ENCODE peak calls at places on chromosomes 1 and 21, in six cellular contexts. P is H1, N is mesendoderm, O is IMR-90, D is neuronal stem cell, R is mesenchymal stem cell. Z is an unnamed sample.

GRCh38 chr1:188514917-188515316 is 1686.2 kb downstream of the PLA2G4A start:
- DNase-seq in P (no peak), N (no peak), O (no peak), D (no peak), R (no peak), Z (no peak)

GRCh38 chr1:14745321-14745720 is 146.8 kb downstream of the KAZN start:
- DNase-seq in P (no peak), N (no peak), O (no peak), D (no peak), R (no peak), Z (no peak)

GRCh38 chr1:180042994-180043622 is 88.5 kb downstream of the CEP350 start:
- DNase-seq in P (no peak), N (peak), O (peak), D (no peak), R (peak), Z (no peak)

GRCh38 chr1:30524840-30525617 is 198.4 kb downstream of the MATN1 start:
- DNase-seq in P (peak), N (no peak), O (no peak), D (no peak), R (no peak), Z (no peak)

GRCh38 chr1:185837711-185838110 is 103.5 kb downstream of the HMCN1 start:
- DNase-seq in P (no peak), N (peak), O (peak), D (no peak), R (no peak), Z (no peak)

GRCh38 chr1:204837440-204838084 is 33.1 kb upstream of the NFASC start:
- DNase-seq in P (peak), N (peak), O (peak), D (peak), R (peak), Z (peak)

GRCh38 chr1:37239225-37239740 is 205.0 kb upstream of the GRIK3 start:
- DNase-seq in P (no peak), N (no peak), O (no peak), D (no peak), R (no peak), Z (no peak)

GRCh38 chr1:79004916-79005315 is 1.6 kb downstream of the ADGRL4 start:
- DNase-seq in P (no peak), N (no peak), O (no peak), D (no peak), R (peak), Z (no peak)

GRCh38 chr1:158180741-158181576 is at the start of gene CD1D:
- DNase-seq in P (peak), N (peak), O (no peak), D (peak), R (peak), Z (peak)

GRCh38 chr1:94111879-94112278 is 9.1 kb downstream of the ABCA4 start:
- DNase-seq in P (no peak), N (no peak), O (no peak), D (no peak), R (no peak), Z (no peak)

GRCh38 chr1:6638226-6638625 is 13.6 kb downstream of the THAP3 start:
- DNase-seq in P (no peak), N (no peak), O (peak), D (no peak), R (no peak), Z (no peak)

GRCh38 chr1:61193808-61194207 is 111.4 kb downstream of the NFIA start:
- DNase-seq in P (no peak), N (no peak), O (no peak), D (no peak), R (no peak), Z (no peak)

GRCh38 chr1:108692724-108693655 is 880 bp downstream of the PRPF38B start:
- DNase-seq in P (peak), N (peak), O (peak), D (no peak), R (peak), Z (no peak)

GRCh38 chr1:69702085-69702484 is 134.4 kb downstream of the LRRC7 start:
- DNase-seq in P (no peak), N (no peak), O (no peak), D (no peak), R (no peak), Z (no peak)

GRCh38 chr1:220089650-220090556 is at the start of gene BPNT1:
- DNase-seq in P (peak), N (peak), O (peak), D (peak), R (peak), Z (peak)

GRCh38 chr1:116882866-116883265 is 26.9 kb upstream of the PTGFRN start:
- DNase-seq in P (no peak), N (no peak), O (no peak), D (no peak), R (no peak), Z (no peak)

GRCh38 chr21:38359835-38360234 is 103.0 kb downstream of the KCNJ15 start:
- DNase-seq in P (no peak), N (no peak), O (no peak), D (no peak), R (no peak), Z (no peak)

GRCh38 chr21:17438642-17439041 is 74.2 kb upstream of the CXADR start:
- DNase-seq in P (peak), N (peak), O (no peak), D (peak), R (no peak), Z (peak)

GRCh38 chr1:204446413-204447111 is 34.9 kb upstream of the PPP1R15B start:
- DNase-seq in P (peak), N (peak), O (peak), D (peak), R (peak), Z (peak)

GRCh38 chr1:76037314-76037713 is 37.2 kb upstream of the ST6GALNAC3 start:
- DNase-seq in P (no peak), N (no peak), O (no peak), D (no peak), R (no peak), Z (no peak)

GRCh38 chr1:222582099-222582774 is 7.5 kb downstream of the TAF1A start:
- DNase-seq in P (no peak), N (peak), O (peak), D (no peak), R (no peak), Z (no peak)

GRCh38 chr1:207393610-207394009 is 60.5 kb upstream of the CR2 start:
- DNase-seq in P (no peak), N (no peak), O (peak), D (no peak), R (peak), Z (no peak)

GRCh38 chr1:114234408-114235119 is 80.9 kb upstream of the SYT6 start:
- DNase-seq in P (no peak), N (no peak), O (no peak), D (no peak), R (no peak), Z (peak)

GRCh38 chr1:12314328-12314903 is 84.6 kb downstream of the VPS13D start:
- DNase-seq in P (no peak), N (no peak), O (peak), D (no peak), R (peak), Z (no peak)

GRCh38 chr1:217091601-217092000 is 368.4 kb upstream of the ESRRG start:
- DNase-seq in P (no peak), N (no peak), O (no peak), D (no peak), R (no peak), Z (no peak)

GRCh38 chr1:204384636-204385354 is 25.1 kb upstream of the PLEKHA6 start:
- DNase-seq in P (peak), N (no peak), O (peak), D (no peak), R (no peak), Z (no peak)

GRCh38 chr1:39076799-39077148 is 50.6 kb downstream of the NDUFS5 start:
- DNase-seq in P (no peak), N (no peak), O (no peak), D (no peak), R (no peak), Z (no peak)

GRCh38 chr1:89566761-89567174 is 42.1 kb downstream of the LRRC8B start:
- DNase-seq in P (no peak), N (peak), O (peak), D (peak), R (peak), Z (no peak)

GRCh38 chr1:53038565-53038964 is 23.4 kb upstream of the PODN start:
- DNase-seq in P (no peak), N (no peak), O (no peak), D (no peak), R (no peak), Z (no peak)

GRCh38 chr1:19866029-19866428 is 16.2 kb upstream of the OTUD3 start:
- DNase-seq in P (no peak), N (no peak), O (no peak), D (no peak), R (no peak), Z (no peak)

GRCh38 chr1:198214924-198215323 is 58.1 kb downstream of the NEK7 start:
- DNase-seq in P (no peak), N (no peak), O (no peak), D (no peak), R (no peak), Z (no peak)

GRCh38 chr1:198373376-198373775 is 167.1 kb downstream of the ATP6V1G3 start:
- DNase-seq in P (no peak), N (peak), O (peak), D (no peak), R (peak), Z (no peak)

GRCh38 chr1:53411541-53412152 is 47.6 kb upstream of the DMRTB1 start:
- DNase-seq in P (peak), N (no peak), O (peak), D (no peak), R (no peak), Z (no peak)

GRCh38 chr1:22556391-22557104 is 6.7 kb upstream of the EPHA8 start:
- DNase-seq in P (peak), N (peak), O (no peak), D (peak), R (no peak), Z (peak)

GRCh38 chr1:107076846-107077245 is 20.4 kb downstream of the PRMT6 start:
- DNase-seq in P (no peak), N (peak), O (peak), D (no peak), R (no peak), Z (no peak)

GRCh38 chr1:153195216-153195615 is 8.0 kb upstream of the LELP1 start:
- DNase-seq in P (no peak), N (no peak), O (no peak), D (no peak), R (no peak), Z (no peak)

DNA sequence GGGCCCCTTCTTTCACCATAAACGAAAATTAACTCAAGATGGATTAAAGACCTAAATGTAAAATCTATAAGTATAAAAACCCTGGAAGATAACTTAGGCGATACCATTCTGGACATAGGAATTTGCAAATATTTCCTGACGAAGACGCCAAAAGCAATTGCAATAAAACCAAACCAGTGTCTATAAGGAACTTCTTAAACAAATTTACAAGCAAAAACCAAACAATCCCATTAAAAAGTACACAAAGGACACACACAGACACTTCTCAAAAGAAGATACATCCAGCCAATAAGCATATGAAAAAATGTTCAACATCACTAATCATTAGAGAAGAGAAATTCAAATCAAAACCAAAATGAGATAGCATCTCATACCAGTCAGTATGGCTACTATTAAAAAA is 78.8 kb upstream of the C1orf105 start:
- DNase-seq in P (no peak), N (no peak), O (no peak), D (no peak), R (no peak), Z (no peak)
- H2BK15ac ChIP-seq in P (no peak), N (no peak), O (no peak), D (no peak), R (no peak), Z (no peak)

GRCh38 chr1:229199892-229200291 is 71.0 kb upstream of the RAB4A start:
- DNase-seq in P (peak), N (no peak), O (no peak), D (no peak), R (peak), Z (no peak)

GRCh38 chr1:229197225-229197677 is 73.7 kb upstream of the RAB4A start:
- DNase-seq in P (no peak), N (no peak), O (no peak), D (no peak), R (no peak), Z (no peak)

GRCh38 chr1:229194096-229194495 is 76.8 kb upstream of the RAB4A start:
- DNase-seq in P (no peak), N (no peak), O (no peak), D (no peak), R (no peak), Z (no peak)

GRCh38 chr1:229199261-229199850 is 71.6 kb upstream of the RAB4A start:
- DNase-seq in P (peak), N (peak), O (no peak), D (no peak), R (peak), Z (no peak)

GRCh38 chr1:229196404-229197224 is 74.3 kb upstream of the RAB4A start:
- DNase-seq in P (peak), N (no peak), O (peak), D (no peak), R (no peak), Z (no peak)
- H2AK5ac ChIP-seq in P (no peak), N (no peak), O (peak), D (no peak), R (no peak), Z (no peak)

GRCh38 chr21:25456672-25457071 is 150.6 kb downstream of the MRPL39 start:
- DNase-seq in P (no peak), N (no peak), O (peak), D (no peak), R (no peak), Z (no peak)
- H2BK15ac ChIP-seq in P (no peak), N (no peak), O (no peak), D (no peak), R (no peak), Z (no peak)

GRCh38 chr21:41763398-41763931 is 3.4 kb downstream of the RIPK4 start:
- DNase-seq in P (no peak), N (peak), O (no peak), D (no peak), R (no peak), Z (no peak)

GRCh38 chr21:41765393-41765950 is 1.4 kb downstream of the RIPK4 start:
- DNase-seq in P (no peak), N (no peak), O (no peak), D (no peak), R (no peak), Z (no peak)

GRCh38 chr21:41764558-41765392 is 2.1 kb downstream of the RIPK4 start:
- DNase-seq in P (no peak), N (no peak), O (no peak), D (no peak), R (no peak), Z (no peak)

GRCh38 chr21:41762753-41763152 is 4.1 kb downstream of the RIPK4 start:
- DNase-seq in P (no peak), N (no peak), O (no peak), D (no peak), R (no peak), Z (no peak)

GRCh38 chr21:41763996-41764395 is 2.9 kb downstream of the RIPK4 start:
- DNase-seq in P (no peak), N (no peak), O (no peak), D (no peak), R (no peak), Z (no peak)
- H2AK5ac ChIP-seq in P (no peak), N (no peak), O (no peak), D (peak), R (peak), Z (no peak)

DNA sequence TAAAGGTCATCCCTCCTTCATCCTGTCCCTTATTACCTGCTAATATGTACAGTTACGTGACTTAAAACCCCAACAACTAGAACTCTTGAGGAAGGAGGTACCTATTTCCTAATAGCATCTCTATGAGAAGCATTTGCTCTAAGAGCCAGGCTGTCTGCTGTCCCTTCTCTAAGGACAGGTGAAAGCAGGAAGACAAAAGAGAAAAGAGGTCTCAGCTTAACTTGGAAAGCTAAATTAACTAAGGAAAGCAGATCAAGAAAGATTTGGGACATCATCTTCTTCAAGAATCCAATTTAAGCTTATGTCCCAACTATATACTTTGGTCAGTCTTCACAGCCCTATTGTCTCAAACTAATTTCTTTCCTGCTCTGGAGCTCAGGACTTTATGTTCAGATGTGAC is 2.9 kb downstream of the EGLN1 start:
- DNase-seq in P (no peak), N (no peak), O (no peak), D (no peak), R (no peak), Z (no peak)
- H2BK15ac ChIP-seq in P (no peak), N (no peak), O (no peak), D (no peak), R (no peak), Z (no peak)